ENCODE peak calls at places on chromosomes 11 and 22, in seven cellular contexts. Y is HCT116; X is endothelial cell; P is COR-L47; L is left colon; C is NCI-H460; F is activated naive CD4-positive, alpha-beta T cell. N is an unnamed sample.

GRCh38 chr11:20156280-20156875 is 3.9 kb downstream of the DBX1 start:
- DNase-seq in X (no peak), P (peak), L (no peak), Y (no peak), F (no peak), C (no peak), N (no peak)

GRCh38 chr11:69131644-69132300 is 24.0 kb upstream of the SMIM38 start:
- DNase-seq in F (no peak), X (peak), L (peak), Y (peak), P (peak), C (peak), N (peak)

GRCh38 chr11:7872913-7873312 is 58.2 kb downstream of the OR10A6 start:
- DNase-seq in C (no peak), P (no peak), Y (no peak), F (no peak), X (no peak), L (no peak), N (no peak)

GRCh38 chr11:73454987-73455386 is 78.8 kb downstream of the RELT start:
- DNase-seq in F (no peak), P (no peak), L (no peak), X (no peak), Y (no peak), C (no peak), N (no peak)

GRCh38 chr11:73591050-73591449 is 6.9 kb downstream of the FAM168A start:
- DNase-seq in C (no peak), Y (no peak), F (no peak), X (no peak), P (no peak), L (no peak), N (no peak)

GRCh38 chr22:49970528-49971231 is 10.1 kb downstream of the PIM3 start:
- DNase-seq in C (peak), L (peak), X (peak), Y (peak), F (peak), P (peak), N (peak)

GRCh38 chr22:46769706-46770105 is 7.3 kb downstream of the TBC1D22A start:
- DNase-seq in C (no peak), F (no peak), X (no peak), L (no peak), P (no peak), Y (no peak), N (no peak)

GRCh38 chr11:19739872-19740271 is 27.2 kb downstream of the NAV2 start:
- DNase-seq in X (peak), C (no peak), F (no peak), P (no peak), L (no peak), Y (no peak), N (no peak)

GRCh38 chr11:75811485-75811884 is 3.5 kb upstream of the UVRAG start:
- DNase-seq in P (no peak), X (no peak), L (no peak), Y (no peak), C (no peak), F (no peak), N (no peak)

GRCh38 chr11:118791015-118791960 is at the start of gene DDX6:
- DNase-seq in P (peak), C (peak), F (peak), L (peak), Y (peak), X (peak), N (peak)

GRCh38 chr22:36383110-36383581 is 4.6 kb downstream of the MYH9 start:
- DNase-seq in F (no peak), Y (no peak), P (no peak), X (no peak), L (peak), C (no peak), N (no peak)

GRCh38 chr11:129546266-129546665 is 170.6 kb downstream of the BARX2 start:
- DNase-seq in F (no peak), P (no peak), C (no peak), X (no peak), Y (no peak), L (no peak), N (no peak)

GRCh38 chr22:25076281-25076680 is 123.4 kb upstream of the CRYBB3 start:
- DNase-seq in X (no peak), C (no peak), Y (no peak), F (no peak), L (no peak), P (no peak), N (no peak)

GRCh38 chr11:8209208-8209807 is 40.5 kb upstream of the RIC3 start:
- DNase-seq in Y (no peak), L (no peak), P (no peak), F (no peak), X (no peak), C (no peak), N (no peak)

GRCh38 chr22:25970348-25970995 is 198.8 kb upstream of the SEZ6L start:
- DNase-seq in F (no peak), P (peak), C (no peak), L (no peak), Y (no peak), X (no peak), N (no peak)

GRCh38 chr11:692824-693414 is 2.1 kb downstream of the DEAF1 start:
- DNase-seq in P (no peak), X (no peak), Y (no peak), F (no peak), L (no peak), C (no peak), N (no peak)

GRCh38 chr22:49298834-49299750 is 528.6 kb downstream of the BRD1 start:
- DNase-seq in P (no peak), C (no peak), Y (no peak), X (no peak), F (no peak), L (peak), N (no peak)

N was measured in 8988T.